ENCODE peak calls at places on chromosomes 12 and 14, in ten cellular contexts. A, H, R, D, S, W, K, Q, Y and P are unnamed samples.

GRCh38 chr14:94171208-94171607 is 2.9 kb upstream of the PPP4R4 start:
- DNase-seq in A (no peak), W (no peak), Q (no peak), Y (no peak), K (no peak), H (no peak), S (peak), R (no peak), D (no peak), P (no peak)

GRCh38 chr12:76644950-76645349 is 85.4 kb upstream of the OSBPL8 start:
- DNase-seq in W (no peak), A (no peak), K (no peak), H (no peak), Q (no peak), D (no peak), R (no peak), Y (no peak), S (no peak), P (no peak)

GRCh38 chr14:96069421-96069820 is 30.3 kb downstream of the C14orf132 start:
- DNase-seq in Y (no peak), H (no peak), R (no peak), Q (no peak), S (no peak), A (no peak), D (no peak), W (no peak), K (no peak), P (no peak)

GRCh38 chr12:53751336-53752191 is at the start of gene CISTR:
- DNase-seq in A (peak), K (peak), R (no peak), S (no peak), D (peak), Y (no peak), H (no peak), Q (no peak), W (no peak), P (peak)

GRCh38 chr14:23402296-23403138 is 5.6 kb downstream of the MYH6 start:
- DNase-seq in W (no peak), R (no peak), Y (no peak), Q (no peak), H (no peak), K (no peak), D (no peak), S (no peak), A (peak), P (no peak)

GRCh38 chr12:121766290-121767039 is 27.0 kb downstream of the RHOF start:
- DNase-seq in K (no peak), R (no peak), S (no peak), A (no peak), H (no peak), W (no peak), Y (no peak), Q (no peak), D (no peak), P (no peak)

GRCh38 chr14:20167091-20167490 is 23.6 kb upstream of the OR11G2 start:
- DNase-seq in K (no peak), Y (no peak), S (no peak), R (no peak), W (no peak), A (no peak), Q (no peak), H (no peak), D (no peak), P (no peak)

GRCh38 chr12:95796982-95797289 is 6.4 kb upstream of the NTN4 start:
- DNase-seq in Q (no peak), H (no peak), R (peak), D (no peak), W (no peak), S (peak), K (no peak), A (no peak), Y (no peak), P (no peak)

GRCh38 chr12:70590051-70590450 is 47.2 kb downstream of the PTPRB start:
- DNase-seq in R (peak), K (peak), S (peak), Q (no peak), H (peak), Y (peak), D (peak), A (peak), W (peak), P (peak)

DNA sequence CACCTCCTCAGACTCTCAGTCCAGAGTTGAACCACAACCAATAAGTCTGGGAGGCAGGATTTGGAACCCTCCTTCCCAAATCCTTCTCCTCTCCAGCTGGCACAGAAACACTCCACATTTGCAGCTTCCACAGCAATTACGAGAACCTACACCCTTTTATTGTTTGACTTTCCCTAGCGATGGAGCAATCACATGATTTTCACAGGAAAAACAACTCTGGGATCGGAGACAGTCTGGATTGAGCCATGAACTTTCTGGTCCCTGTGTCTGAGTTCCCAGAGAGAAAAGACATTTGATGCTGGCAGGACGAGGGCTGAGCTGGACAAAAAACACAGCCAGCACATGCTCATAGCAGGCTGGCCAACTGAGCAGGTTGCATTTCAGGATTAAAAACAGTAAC is 49.0 kb upstream of the STON2 start:
- DNase-seq in Q (no peak), Y (no peak), W (no peak), D (peak), K (no peak), S (no peak), H (peak), R (no peak), A (peak), P (peak)
- H3K4me3 ChIP-seq in Q (no peak), Y (no peak), W (no peak), D (no peak), K (no peak), S (no peak), H (no peak), R (no peak), A (no peak), P (no peak)

GRCh38 chr14:73757381-73757780 is 43.2 kb upstream of the PNMA1 start:
- DNase-seq in S (no peak), D (no peak), Q (no peak), K (no peak), A (no peak), R (no peak), H (no peak), Y (no peak), W (no peak), P (no peak)
- H3K27ac ChIP-seq in S (peak), D (peak), Q (peak), K (no peak), A (peak), R (peak), H (peak), Y (peak), W (peak), P (peak)

DNA sequence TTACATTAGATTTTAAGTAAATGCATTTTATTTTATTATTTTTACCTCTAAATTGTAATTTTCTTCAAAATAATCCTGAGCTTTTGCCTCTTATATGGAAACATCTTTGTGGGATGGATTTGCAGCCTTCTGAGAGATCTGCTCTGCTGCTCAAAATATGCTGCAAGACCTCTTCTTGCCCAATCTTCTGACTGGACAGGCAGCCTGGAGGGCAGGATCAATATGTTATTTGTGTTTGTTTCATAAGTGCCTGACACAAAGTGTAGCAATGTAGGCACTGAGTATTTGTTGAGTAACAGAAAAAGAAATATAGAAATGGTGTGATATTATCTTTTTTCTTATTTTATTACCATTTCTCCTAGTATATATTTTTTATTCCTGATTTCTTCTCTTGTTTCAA is 1106.9 kb downstream of the TMTC2 start:
- DNase-seq in K (no peak), H (no peak), R (no peak), A (no peak), Q (no peak), S (peak), Y (no peak), W (no peak), D (no peak), P (no peak)
- H3K4me3 ChIP-seq in K (no peak), H (no peak), R (no peak), A (no peak), Q (no peak), S (no peak), Y (no peak), W (no peak), D (no peak), P (no peak)

DNA sequence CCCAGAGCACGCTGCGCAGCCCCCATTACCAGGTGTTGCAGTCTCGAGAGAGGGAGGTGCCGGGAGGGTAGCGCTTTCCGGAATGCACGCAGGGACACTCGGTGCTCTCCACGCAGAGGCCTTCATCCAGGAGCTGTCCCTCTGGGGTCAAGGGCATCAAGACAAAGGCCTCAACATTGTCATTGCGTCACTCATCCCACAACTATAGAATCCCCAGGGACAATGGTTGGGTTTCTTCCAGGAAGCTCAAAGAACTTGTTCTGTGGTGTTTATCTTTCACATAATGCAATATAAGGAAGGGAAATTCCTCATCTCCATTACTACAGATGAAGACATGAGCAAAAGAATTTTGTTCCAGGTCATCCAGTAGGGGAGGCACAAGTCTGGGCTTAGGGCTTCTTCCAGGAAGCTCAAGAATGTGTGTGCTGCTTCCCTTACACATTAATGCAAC is 52.1 kb downstream of the VWF start:
- DNase-seq in Y (no peak), R (no peak), K (no peak), D (no peak), Q (no peak), A (no peak), S (peak), H (no peak), W (no peak), P (peak)
- H3K27ac ChIP-seq in Y (no peak), R (no peak), K (no peak), D (no peak), Q (no peak), A (no peak), S (no peak), H (no peak), W (no peak), P (peak)

DNA sequence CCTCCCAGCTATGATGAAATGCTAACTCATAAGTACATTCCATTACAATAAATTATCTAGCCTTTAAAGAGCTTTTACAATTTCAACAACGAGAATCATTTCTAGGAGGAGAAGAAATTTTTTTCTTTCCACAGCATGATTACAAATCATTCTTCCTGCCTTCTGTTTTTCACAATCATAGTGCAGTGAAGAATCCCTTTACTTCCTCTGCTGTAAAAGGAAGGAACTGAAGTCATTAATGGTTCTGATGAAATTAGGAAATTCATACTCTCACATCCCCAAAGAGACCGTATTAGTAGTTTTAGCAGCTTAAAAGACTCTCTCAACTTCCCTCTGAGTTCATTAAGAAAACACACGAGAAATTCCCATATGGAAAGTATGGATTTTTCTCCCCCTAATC is 58.7 kb upstream of the KITLG start:
- DNase-seq in W (no peak), D (no peak), R (no peak), S (no peak), H (no peak), K (no peak), A (no peak), Y (no peak), Q (no peak), P (no peak)
- H3K4me3 ChIP-seq in W (no peak), D (no peak), R (no peak), S (no peak), H (no peak), K (no peak), A (no peak), Y (no peak), Q (no peak), P (no peak)